ENCODE peak calls at places on chromosome 5, in nine cellular contexts. P is cardiac muscle cell, U is mucosa of descending colon, T is Peyer's patch, X is aorta, E is colonic mucosa, L is HepG2, B is GM23248, M is transverse colon. K is an unnamed sample. For H3K36me3, the result is how much of the 10 kb centered on the place peaks cover.

GRCh38 chr5:54518146-54519082 is 855 bp downstream of the SNX18 start:
- DNase-seq in P (peak), U (peak), T (peak), X (peak), E (peak), L (no peak), B (peak), M (peak), K (peak)

GRCh38 chr5:96881511-96882115 is 5.3 kb downstream of the ERAP2 start:
- DNase-seq in P (peak), U (no peak), T (no peak), X (no peak), E (no peak), L (no peak), B (peak), M (no peak), K (peak)

GRCh38 chr5:66848749-66849641 is 252.8 kb downstream of the MAST4 start:
- DNase-seq in P (peak), U (no peak), T (no peak), X (no peak), E (no peak), L (no peak), B (peak), M (no peak), K (no peak)

GRCh38 chr5:116176124-116176523 is 91.3 kb downstream of the COMMD10 start:
- DNase-seq in P (no peak), U (no peak), T (no peak), X (no peak), E (no peak), L (no peak), B (no peak), M (no peak), K (no peak)

GRCh38 chr5:23506329-23507236 is 826 bp upstream of the PRDM9 start:
- DNase-seq in P (peak), U (no peak), T (no peak), X (no peak), E (no peak), L (peak), B (peak), M (no peak), K (no peak)

GRCh38 chr5:66805514-66806430 is 209.6 kb downstream of the MAST4 start:
- DNase-seq in P (no peak), U (no peak), T (no peak), X (no peak), E (no peak), L (no peak), B (peak), M (no peak), K (no peak)

GRCh38 chr5:86979801-86980510 is 287.7 kb upstream of the RASA1 start:
- DNase-seq in P (peak), U (no peak), T (no peak), X (no peak), E (no peak), L (peak), B (peak), M (no peak), K (no peak)

GRCh38 chr5:170854550-170854949 is 7.3 kb upstream of the RANBP17 start:
- DNase-seq in P (peak), U (no peak), T (no peak), X (no peak), E (no peak), L (no peak), B (no peak), M (no peak), K (no peak)

GRCh38 chr5:97657239-97657638 is 474.2 kb upstream of the RIOK2 start:
- DNase-seq in P (peak), U (no peak), T (no peak), X (no peak), E (no peak), L (no peak), B (peak), M (no peak), K (no peak)

GRCh38 chr5:141743652-141744333 is 61.8 kb upstream of the ARAP3 start:
- DNase-seq in P (no peak), U (no peak), T (no peak), X (no peak), E (no peak), L (no peak), B (no peak), M (no peak), K (no peak)

GRCh38 chr5:36243653-36244052 is 1.9 kb upstream of the NADK2 start:
- DNase-seq in P (no peak), U (no peak), T (no peak), X (no peak), E (no peak), L (no peak), B (no peak), M (no peak), K (no peak)

GRCh38 chr5:27652505-27652904 is 614.1 kb upstream of the CDH9 start:
- DNase-seq in P (peak), U (no peak), T (no peak), X (no peak), E (no peak), L (peak), B (no peak), M (no peak), K (no peak)

GRCh38 chr5:151153766-151154272 is 3.8 kb downstream of the ANXA6 start:
- DNase-seq in P (no peak), U (no peak), T (no peak), X (no peak), E (no peak), L (no peak), B (peak), M (no peak), K (no peak)

GRCh38 chr5:150065346-150065745 is 21.0 kb downstream of the CSF1R start:
- DNase-seq in P (peak), U (no peak), T (no peak), X (no peak), E (no peak), L (peak), B (peak), M (peak), K (no peak)

GRCh38 chr5:78552729-78553341 is 95.7 kb downstream of the LHFPL2 start:
- DNase-seq in P (no peak), U (no peak), T (no peak), X (no peak), E (no peak), L (no peak), B (no peak), M (no peak), K (no peak)

GRCh38 chr5:73946278-73946677 is 320.3 kb downstream of the ARHGEF28 start:
- DNase-seq in P (no peak), U (no peak), T (no peak), X (no peak), E (no peak), L (peak), B (no peak), M (no peak), K (no peak)

GRCh38 chr5:154476343-154477213 is 1.4 kb downstream of the HAND1 start:
- DNase-seq in P (no peak), U (no peak), T (no peak), X (no peak), E (no peak), L (no peak), B (no peak), M (no peak), K (no peak)

GRCh38 chr5:56279979-56280378 is 46.8 kb upstream of the ANKRD55 start:
- DNase-seq in P (peak), U (no peak), T (no peak), X (no peak), E (no peak), L (peak), B (peak), M (no peak), K (no peak)

GRCh38 chr5:62421414-62421813 is 8.9 kb downstream of the IPO11 start:
- DNase-seq in P (no peak), U (no peak), T (no peak), X (no peak), E (no peak), L (no peak), B (no peak), M (no peak), K (no peak)

GRCh38 chr5:36078430-36078829 is 11.7 kb upstream of the UGT3A2 start:
- DNase-seq in P (no peak), U (no peak), T (no peak), X (no peak), E (no peak), L (no peak), B (no peak), M (no peak), K (no peak)

GRCh38 chr5:177403826-177404640 is 3.6 kb upstream of the PFN3 start:
- DNase-seq in P (peak), U (peak), T (peak), X (peak), E (peak), L (no peak), B (peak), M (peak), K (peak)

GRCh38 chr5:1704266-1704665 is 95.4 kb downstream of the MRPL36 start:
- DNase-seq in P (no peak), U (no peak), T (no peak), X (no peak), E (no peak), L (no peak), B (no peak), M (no peak), K (no peak)

GRCh38 chr5:112034614-112035013 is 277.6 kb upstream of the NREP start:
- DNase-seq in P (no peak), U (no peak), T (no peak), X (no peak), E (no peak), L (no peak), B (no peak), M (no peak), K (no peak)

GRCh38 chr5:151717390-151717789 is 30.7 kb upstream of the SPARC start:
- DNase-seq in P (no peak), U (no peak), T (no peak), X (no peak), E (no peak), L (no peak), B (peak), M (no peak), K (no peak)

GRCh38 chr5:14365831-14366435 is 215.7 kb upstream of the OTULINL start:
- DNase-seq in P (no peak), U (no peak), T (no peak), X (no peak), E (no peak), L (no peak), B (no peak), M (no peak), K (peak)

GRCh38 chr5:4893063-4893744 is 246.9 kb upstream of the ADAMTS16 start:
- DNase-seq in P (no peak), U (no peak), T (no peak), X (no peak), E (no peak), L (no peak), B (no peak), M (no peak), K (no peak)
- H3K4me3 ChIP-seq in P (no peak), U (no peak), T (no peak), X (no peak), E (no peak), L (no peak), B (no peak), M (no peak), K (no peak)

GRCh38 chr5:32239385-32239784 is 65.3 kb upstream of the GOLPH3 start:
- DNase-seq in P (no peak), U (no peak), T (no peak), X (no peak), E (no peak), L (no peak), B (no peak), M (no peak), K (no peak)
- H3K36me3 ChIP-seq in P (under half), U (under half), T (half or more), X (under half), E (under half), L (half or more), B (under half), M (under half), K (under half)

DNA sequence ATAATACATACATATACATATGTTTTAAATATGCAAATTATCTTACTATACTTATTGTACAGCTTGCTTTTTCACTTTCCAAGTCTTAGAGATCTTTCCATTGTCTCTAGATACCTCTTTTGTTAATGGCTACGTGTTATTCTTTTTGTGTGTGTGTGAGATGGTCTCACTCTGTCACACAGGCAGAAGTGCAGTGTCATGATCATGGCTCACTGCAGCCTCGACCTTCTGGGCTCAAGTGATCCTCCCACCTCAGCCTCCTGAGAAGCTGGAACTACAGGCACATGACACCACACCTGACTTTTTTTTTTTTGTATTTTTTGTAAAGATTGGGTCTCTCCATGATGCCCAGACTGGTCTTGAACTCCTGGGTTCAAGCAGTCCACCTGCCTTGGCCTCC is 2.8 kb downstream of the OSMR start:
- DNase-seq in P (no peak), U (no peak), T (no peak), X (no peak), E (no peak), L (no peak), B (no peak), M (no peak), K (no peak)
- H3K4me3 ChIP-seq in P (no peak), U (no peak), T (no peak), X (no peak), E (no peak), L (peak), B (peak), M (no peak), K (no peak)

DNA sequence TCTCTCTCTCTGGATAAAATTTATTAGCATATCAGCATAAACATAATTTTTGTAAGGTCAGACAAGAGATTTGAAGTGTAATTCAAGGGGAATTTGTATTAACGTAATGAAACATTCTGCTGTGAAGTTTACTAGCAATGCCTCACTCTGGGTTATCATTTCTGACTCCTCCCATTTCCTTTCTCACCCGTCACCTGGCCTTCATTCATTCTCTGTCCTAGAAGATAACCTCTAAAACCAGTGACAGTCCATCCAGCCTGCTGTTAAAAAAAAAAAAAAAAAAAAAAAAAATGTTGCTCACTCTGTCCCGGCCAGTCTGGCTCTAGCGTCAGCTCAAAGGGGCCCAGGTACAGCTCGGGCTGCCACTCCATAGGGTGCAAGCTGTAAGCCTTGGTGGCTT is 27.2 kb downstream of the GRAMD2B start:
- DNase-seq in P (no peak), U (no peak), T (no peak), X (no peak), E (no peak), L (no peak), B (no peak), M (no peak), K (peak)
- H3K36me3 ChIP-seq in P (under half), U (under half), T (under half), X (under half), E (under half), L (under half), B (under half), M (under half), K (under half)

GRCh38 chr5:145682197-145682895 is 152.8 kb downstream of the PRELID2 start:
- DNase-seq in P (no peak), U (no peak), T (no peak), X (no peak), E (no peak), L (no peak), B (no peak), M (no peak), K (no peak)

GRCh38 chr5:145680169-145680568 is 155.0 kb downstream of the PRELID2 start:
- DNase-seq in P (no peak), U (no peak), T (no peak), X (no peak), E (no peak), L (no peak), B (no peak), M (no peak), K (no peak)

GRCh38 chr5:145681216-145681615 is 153.9 kb downstream of the PRELID2 start:
- DNase-seq in P (no peak), U (no peak), T (no peak), X (no peak), E (no peak), L (peak), B (no peak), M (no peak), K (no peak)

GRCh38 chr5:145681686-145682085 is 153.5 kb downstream of the PRELID2 start:
- DNase-seq in P (peak), U (no peak), T (no peak), X (no peak), E (peak), L (peak), B (peak), M (peak), K (peak)

DNA sequence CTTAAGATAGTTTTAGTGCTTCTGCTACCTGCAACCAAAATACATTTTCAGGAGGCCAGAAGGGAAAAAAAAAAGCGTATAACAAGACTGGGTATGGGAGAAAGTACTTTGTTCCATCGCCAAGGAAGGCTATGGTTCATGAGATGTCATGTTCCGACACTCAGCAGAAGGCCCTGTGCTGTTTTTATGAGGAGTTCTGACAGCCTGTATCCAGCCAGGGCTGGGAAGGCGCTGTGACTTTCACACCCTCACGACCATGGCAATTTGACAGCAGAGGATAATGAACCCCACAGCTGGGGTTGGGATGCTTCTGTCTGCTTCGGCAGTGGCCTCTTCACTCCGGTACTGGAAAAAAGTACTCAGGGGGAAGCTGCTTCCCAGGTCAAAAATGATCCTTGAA is 154.4 kb downstream of the PRELID2 start:
- DNase-seq in P (peak), U (no peak), T (no peak), X (no peak), E (no peak), L (no peak), B (peak), M (peak), K (no peak)
- H3K4me3 ChIP-seq in P (no peak), U (no peak), T (no peak), X (no peak), E (no peak), L (no peak), B (no peak), M (no peak), K (no peak)

DNA sequence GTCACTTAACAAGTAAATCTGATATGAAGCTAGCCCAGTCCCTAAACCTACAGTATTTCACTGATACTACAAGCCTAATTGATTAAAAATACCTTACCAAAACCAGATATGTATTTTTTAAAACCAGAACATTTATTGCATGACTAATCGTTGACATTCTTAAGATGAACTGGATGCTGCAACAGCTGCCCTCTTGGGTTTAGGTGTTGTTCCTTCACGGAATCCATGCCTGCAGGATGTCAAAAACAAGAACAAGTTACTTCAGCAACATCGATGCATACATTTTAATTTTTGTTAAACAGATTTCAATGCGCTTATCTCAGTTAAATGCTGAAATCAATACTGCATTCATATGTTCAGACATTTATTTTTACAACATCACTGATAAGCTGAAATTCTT is 2.7 kb downstream of the RPL37 start:
- DNase-seq in P (no peak), U (no peak), T (no peak), X (no peak), E (no peak), L (no peak), B (no peak), M (no peak), K (no peak)
- H3K36me3 ChIP-seq in P (half or more), U (under half), T (half or more), X (under half), E (under half), L (half or more), B (half or more), M (under half), K (under half)

GRCh38 chr5:44389410-44389879 is at the start of gene FGF10:
- DNase-seq in P (peak), U (no peak), T (peak), X (peak), E (no peak), L (no peak), B (peak), M (peak), K (no peak)

GRCh38 chr5:44390332-44390731 is 1.1 kb upstream of the FGF10 start:
- DNase-seq in P (no peak), U (no peak), T (no peak), X (no peak), E (no peak), L (no peak), B (no peak), M (no peak), K (no peak)

GRCh38 chr5:44387911-44388310 is 1.3 kb downstream of the FGF10 start:
- DNase-seq in P (no peak), U (no peak), T (no peak), X (no peak), E (no peak), L (no peak), B (no peak), M (no peak), K (no peak)

GRCh38 chr5:44387391-44387790 is 1.8 kb downstream of the FGF10 start:
- DNase-seq in P (no peak), U (no peak), T (no peak), X (no peak), E (no peak), L (no peak), B (no peak), M (no peak), K (no peak)

GRCh38 chr5:44388504-44389409 is 463 bp downstream of the FGF10 start:
- DNase-seq in P (peak), U (no peak), T (peak), X (peak), E (no peak), L (no peak), B (peak), M (no peak), K (no peak)
- H3K4me3 ChIP-seq in P (peak), U (no peak), T (peak), X (peak), E (peak), L (peak), B (peak), M (peak), K (no peak)

GRCh38 chr5:145521523-145521922 is 313.6 kb downstream of the PRELID2 start:
- DNase-seq in P (no peak), U (no peak), T (no peak), X (no peak), E (no peak), L (no peak), B (no peak), M (no peak), K (peak)

GRCh38 chr5:145520335-145520734 is 314.8 kb downstream of the PRELID2 start:
- DNase-seq in P (no peak), U (no peak), T (no peak), X (no peak), E (no peak), L (no peak), B (no peak), M (no peak), K (no peak)

DNA sequence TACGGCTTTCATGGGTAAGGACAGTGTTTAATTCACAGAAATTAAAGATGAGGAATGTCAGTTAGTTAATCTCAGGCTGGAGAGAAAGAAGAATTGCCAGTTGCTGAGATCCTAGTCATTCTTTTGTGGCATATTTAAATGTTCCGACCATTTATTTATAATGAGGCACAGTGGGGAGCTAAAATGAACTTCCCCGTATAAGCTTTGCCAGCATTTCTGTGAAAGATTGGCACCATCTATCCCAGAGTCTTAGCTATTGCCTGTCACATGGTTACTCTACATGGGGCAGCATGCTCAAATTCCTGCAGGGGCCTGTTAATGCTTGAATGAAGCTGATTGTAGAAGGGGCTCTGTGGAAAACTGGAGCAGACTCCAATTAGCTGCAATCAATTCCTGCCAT is 314.1 kb downstream of the PRELID2 start:
- DNase-seq in P (no peak), U (no peak), T (no peak), X (no peak), E (no peak), L (no peak), B (no peak), M (no peak), K (no peak)
- H3K36me3 ChIP-seq in P (under half), U (under half), T (under half), X (under half), E (under half), L (under half), B (under half), M (under half), K (under half)

DNA sequence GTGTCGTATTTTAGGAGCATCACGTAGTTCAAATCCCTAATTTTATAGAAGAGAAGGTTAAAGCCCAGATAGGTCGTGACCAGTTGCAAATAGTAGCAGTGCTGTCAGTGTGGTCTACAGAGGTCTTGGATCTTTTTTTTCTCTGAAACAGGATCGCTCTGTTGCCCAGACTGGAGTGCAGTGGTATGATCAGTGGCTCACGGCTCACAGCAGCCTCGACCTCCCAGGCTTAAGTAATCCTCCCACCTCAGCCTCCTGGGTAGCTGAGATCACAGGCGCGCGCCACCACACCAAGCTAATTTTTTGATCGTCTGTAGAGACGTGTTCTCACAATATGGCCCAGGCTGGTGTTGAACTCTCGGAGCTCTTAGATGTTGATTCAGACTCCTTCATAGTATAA is 2.2 kb downstream of the MATR3 start:
- DNase-seq in P (no peak), U (no peak), T (no peak), X (no peak), E (no peak), L (no peak), B (peak), M (no peak), K (no peak)
- H3K4me3 ChIP-seq in P (peak), U (no peak), T (peak), X (no peak), E (peak), L (peak), B (peak), M (no peak), K (no peak)

K was measured in small intestine.